ENCODE peak calls at places on chromosome 21, in six cellular contexts. One of them, this sample, is unnamed.

GRCh38 chr21:44800103-44800502 is 1.5 kb downstream of the UBE2G2 start:
- DNase-seq in thoracic aorta: no peak
- DNase-seq in GM13976: no peak
- DNase-seq in AG09309: no peak
- DNase-seq in cardiac muscle cell: peak
- DNase-seq in dorsolateral prefrontal cortex: no peak
- DNase-seq in this sample: no peak

GRCh38 chr21:36209626-36210171 is 53.1 kb downstream of the DOP1B start:
- DNase-seq in thoracic aorta: no peak
- DNase-seq in GM13976: peak
- DNase-seq in AG09309: peak
- DNase-seq in cardiac muscle cell: peak
- DNase-seq in dorsolateral prefrontal cortex: peak
- DNase-seq in this sample: peak

GRCh38 chr21:36709868-36710728 is 11.2 kb downstream of the SIM2 start:
- DNase-seq in thoracic aorta: no peak
- DNase-seq in GM13976: peak
- DNase-seq in AG09309: no peak
- DNase-seq in cardiac muscle cell: no peak
- DNase-seq in dorsolateral prefrontal cortex: no peak
- DNase-seq in this sample: no peak

GRCh38 chr21:32256873-32257620 is 21.8 kb downstream of the MIS18A start:
- DNase-seq in thoracic aorta: peak
- DNase-seq in GM13976: no peak
- DNase-seq in AG09309: peak
- DNase-seq in cardiac muscle cell: peak
- DNase-seq in dorsolateral prefrontal cortex: peak
- DNase-seq in this sample: no peak

GRCh38 chr21:43957629-43958362 is 54.3 kb upstream of the TRAPPC10 start:
- DNase-seq in thoracic aorta: no peak
- DNase-seq in GM13976: peak
- DNase-seq in AG09309: no peak
- DNase-seq in cardiac muscle cell: no peak
- DNase-seq in dorsolateral prefrontal cortex: no peak
- DNase-seq in this sample: peak

GRCh38 chr21:35086357-35086756 is 37.3 kb upstream of the RUNX1 start:
- DNase-seq in thoracic aorta: no peak
- DNase-seq in GM13976: no peak
- DNase-seq in AG09309: no peak
- DNase-seq in cardiac muscle cell: no peak
- DNase-seq in dorsolateral prefrontal cortex: no peak
- DNase-seq in this sample: no peak

GRCh38 chr21:30251781-30252180 is 31.0 kb downstream of the KRTAP24-1 start:
- DNase-seq in thoracic aorta: no peak
- DNase-seq in GM13976: no peak
- DNase-seq in AG09309: no peak
- DNase-seq in cardiac muscle cell: no peak
- DNase-seq in dorsolateral prefrontal cortex: no peak
- DNase-seq in this sample: no peak

GRCh38 chr21:15472108-15472507 is 257.7 kb upstream of the USP25 start:
- DNase-seq in thoracic aorta: no peak
- DNase-seq in GM13976: no peak
- DNase-seq in AG09309: no peak
- DNase-seq in cardiac muscle cell: no peak
- DNase-seq in dorsolateral prefrontal cortex: no peak
- DNase-seq in this sample: no peak

GRCh38 chr21:38048241-38048640 is 132.0 kb upstream of the KCNJ6 start:
- DNase-seq in thoracic aorta: no peak
- DNase-seq in GM13976: no peak
- DNase-seq in AG09309: no peak
- DNase-seq in cardiac muscle cell: no peak
- DNase-seq in dorsolateral prefrontal cortex: no peak
- DNase-seq in this sample: no peak

GRCh38 chr21:39082656-39083376 is 100.4 kb downstream of the PSMG1 start:
- DNase-seq in thoracic aorta: no peak
- DNase-seq in GM13976: no peak
- DNase-seq in AG09309: no peak
- DNase-seq in cardiac muscle cell: no peak
- DNase-seq in dorsolateral prefrontal cortex: no peak
- DNase-seq in this sample: no peak

GRCh38 chr21:29302340-29302991 is 3.7 kb downstream of the BACH1 start:
- DNase-seq in thoracic aorta: no peak
- DNase-seq in GM13976: no peak
- DNase-seq in AG09309: no peak
- DNase-seq in cardiac muscle cell: peak
- DNase-seq in dorsolateral prefrontal cortex: no peak
- DNase-seq in this sample: no peak

GRCh38 chr21:39525601-39526000 is 73.8 kb downstream of the SH3BGR start:
- DNase-seq in thoracic aorta: no peak
- DNase-seq in GM13976: no peak
- DNase-seq in AG09309: no peak
- DNase-seq in cardiac muscle cell: no peak
- DNase-seq in dorsolateral prefrontal cortex: no peak
- DNase-seq in this sample: no peak

GRCh38 chr21:45175326-45176085 is 101.1 kb downstream of the ADARB1 start:
- DNase-seq in thoracic aorta: no peak
- DNase-seq in GM13976: no peak
- DNase-seq in AG09309: no peak
- DNase-seq in cardiac muscle cell: no peak
- DNase-seq in dorsolateral prefrontal cortex: no peak
- DNase-seq in this sample: no peak

GRCh38 chr21:18937337-18937736 is 533.8 kb upstream of the TMPRSS15 start:
- DNase-seq in thoracic aorta: no peak
- DNase-seq in GM13976: no peak
- DNase-seq in AG09309: no peak
- DNase-seq in cardiac muscle cell: no peak
- DNase-seq in dorsolateral prefrontal cortex: no peak
- DNase-seq in this sample: no peak

DNA sequence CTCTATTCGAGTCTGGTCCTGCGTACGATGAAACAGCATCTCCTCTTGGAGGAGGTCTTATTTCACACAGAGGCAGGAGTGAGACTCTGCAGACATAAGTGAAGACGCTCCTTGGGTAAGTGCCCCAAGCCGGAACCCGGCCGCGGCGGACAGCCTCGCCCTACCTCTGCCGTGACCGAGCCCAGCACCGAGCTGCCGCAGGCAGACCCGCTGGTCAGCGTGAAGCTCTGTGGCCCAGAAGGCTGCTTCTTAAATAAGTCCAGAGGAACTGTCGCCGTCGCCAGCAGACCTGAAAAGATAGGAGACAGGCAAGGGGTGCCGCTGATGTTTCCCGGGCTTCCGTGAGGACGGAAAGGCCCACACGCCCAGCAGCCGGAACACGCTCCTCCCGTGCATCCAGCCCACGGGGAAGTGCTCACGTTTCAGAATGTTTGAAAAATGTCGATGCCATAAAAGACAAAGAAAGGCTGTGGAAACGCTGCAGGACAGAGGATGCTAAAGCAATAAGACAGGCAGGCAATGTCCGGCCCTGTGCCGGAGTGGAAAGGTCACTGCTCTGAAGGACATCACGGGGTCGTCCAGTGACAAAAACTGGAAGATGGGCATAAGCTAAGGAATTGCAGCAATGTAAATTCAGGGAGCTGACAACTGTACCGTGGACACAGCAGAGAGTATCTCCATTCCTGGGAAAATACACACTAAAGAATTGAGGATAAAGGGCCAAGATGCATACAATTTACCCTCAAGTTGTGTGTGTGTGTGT is 28.5 kb upstream of the PRDM15 start:
- DNase-seq in thoracic aorta: no peak
- DNase-seq in GM13976: no peak
- DNase-seq in AG09309: no peak
- DNase-seq in cardiac muscle cell: no peak
- DNase-seq in dorsolateral prefrontal cortex: no peak
- DNase-seq in this sample: no peak
- TF ChIP-seq CTCF in thoracic aorta: no peak
- TF ChIP-seq CTCF in GM13976: no peak
- TF ChIP-seq CTCF in AG09309: no peak
- TF ChIP-seq CTCF in cardiac muscle cell: no peak
- TF ChIP-seq CTCF in dorsolateral prefrontal cortex: no peak
- TF ChIP-seq CTCF in this sample: no peak

DNA sequence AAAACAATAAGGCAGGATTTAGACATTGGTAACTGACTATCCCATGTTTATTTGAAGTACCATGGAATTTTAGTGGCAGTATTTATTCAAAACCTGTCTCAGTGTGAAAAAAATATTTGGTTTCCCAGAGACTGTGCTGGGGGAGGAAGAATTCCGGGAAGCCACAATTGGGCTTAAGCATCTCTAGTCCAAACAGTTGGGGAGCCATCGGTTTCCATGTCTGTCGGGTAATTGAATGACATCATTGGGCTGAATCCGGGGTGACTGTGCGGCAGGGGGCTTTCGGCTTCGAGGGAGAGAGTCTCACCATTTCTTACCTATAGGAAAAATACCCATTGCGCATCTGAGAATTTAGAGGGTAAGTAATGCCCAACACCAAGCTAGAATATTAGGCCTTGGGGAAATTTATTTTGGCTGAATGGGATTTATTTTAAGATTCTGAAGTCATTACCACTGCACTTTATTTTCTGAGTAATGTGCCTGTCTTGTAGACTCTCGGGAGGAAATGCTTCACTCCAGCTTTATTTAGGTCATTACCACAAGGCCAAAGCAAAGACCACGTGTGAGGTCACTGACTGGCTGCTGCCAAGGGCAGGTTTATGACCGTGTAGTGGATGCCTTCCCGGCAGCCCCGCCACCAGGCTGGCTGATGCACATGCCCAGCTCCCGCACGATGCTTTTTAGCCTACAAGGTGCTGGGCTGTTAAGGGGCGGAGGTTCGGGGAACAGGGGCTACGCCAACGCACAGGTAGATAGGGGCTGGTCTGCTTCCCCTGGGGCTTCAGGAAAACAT is 23.1 kb upstream of the UMODL1 start:
- DNase-seq in thoracic aorta: peak
- DNase-seq in GM13976: no peak
- DNase-seq in AG09309: peak
- DNase-seq in cardiac muscle cell: no peak
- DNase-seq in dorsolateral prefrontal cortex: no peak
- DNase-seq in this sample: no peak
- TF ChIP-seq CTCF in thoracic aorta: no peak
- TF ChIP-seq CTCF in GM13976: no peak
- TF ChIP-seq CTCF in AG09309: no peak
- TF ChIP-seq CTCF in cardiac muscle cell: no peak
- TF ChIP-seq CTCF in dorsolateral prefrontal cortex: no peak
- TF ChIP-seq CTCF in this sample: no peak

GRCh38 chr21:34073749-34074282 is 438 bp downstream of the MRPS6 start:
- DNase-seq in thoracic aorta: no peak
- DNase-seq in GM13976: peak
- DNase-seq in AG09309: no peak
- DNase-seq in cardiac muscle cell: peak
- DNase-seq in dorsolateral prefrontal cortex: peak
- DNase-seq in this sample: peak

GRCh38 chr21:34072145-34073031 is 990 bp upstream of the MRPS6 start:
- DNase-seq in thoracic aorta: no peak
- DNase-seq in GM13976: no peak
- DNase-seq in AG09309: no peak
- DNase-seq in cardiac muscle cell: no peak
- DNase-seq in dorsolateral prefrontal cortex: peak
- DNase-seq in this sample: no peak

GRCh38 chr21:34074283-34075098 is 1.1 kb downstream of the MRPS6 start:
- DNase-seq in thoracic aorta: no peak
- DNase-seq in GM13976: no peak
- DNase-seq in AG09309: no peak
- DNase-seq in cardiac muscle cell: peak
- DNase-seq in dorsolateral prefrontal cortex: no peak
- DNase-seq in this sample: no peak

GRCh38 chr21:34071683-34072082 is 1.7 kb upstream of the MRPS6 start:
- DNase-seq in thoracic aorta: no peak
- DNase-seq in GM13976: no peak
- DNase-seq in AG09309: no peak
- DNase-seq in cardiac muscle cell: no peak
- DNase-seq in dorsolateral prefrontal cortex: no peak
- DNase-seq in this sample: no peak

GRCh38 chr21:34073032-34073748 is at the start of the genes MRPS6 and SLC5A3:
- DNase-seq in thoracic aorta: peak
- DNase-seq in GM13976: peak
- DNase-seq in AG09309: peak
- DNase-seq in cardiac muscle cell: peak
- DNase-seq in dorsolateral prefrontal cortex: peak
- DNase-seq in this sample: peak
- TF ChIP-seq CTCF in thoracic aorta: no peak
- TF ChIP-seq CTCF in GM13976: peak
- TF ChIP-seq CTCF in AG09309: no peak
- TF ChIP-seq CTCF in cardiac muscle cell: no peak
- TF ChIP-seq CTCF in dorsolateral prefrontal cortex: peak
- TF ChIP-seq CTCF in this sample: no peak

GRCh38 chr21:46284722-46285121 is 689 bp downstream of the MCM3AP start:
- DNase-seq in thoracic aorta: no peak
- DNase-seq in GM13976: no peak
- DNase-seq in AG09309: no peak
- DNase-seq in cardiac muscle cell: no peak
- DNase-seq in dorsolateral prefrontal cortex: no peak
- DNase-seq in this sample: no peak

GRCh38 chr21:46285206-46285661 is at the start of gene MCM3AP:
- DNase-seq in thoracic aorta: no peak
- DNase-seq in GM13976: no peak
- DNase-seq in AG09309: no peak
- DNase-seq in cardiac muscle cell: no peak
- DNase-seq in dorsolateral prefrontal cortex: no peak
- DNase-seq in this sample: no peak

GRCh38 chr21:46287541-46287940 is 1.4 kb downstream of the YBEY start:
- DNase-seq in thoracic aorta: no peak
- DNase-seq in GM13976: no peak
- DNase-seq in AG09309: no peak
- DNase-seq in cardiac muscle cell: no peak
- DNase-seq in dorsolateral prefrontal cortex: no peak
- DNase-seq in this sample: no peak

GRCh38 chr21:46286668-46286982 is 483 bp downstream of the YBEY start:
- DNase-seq in thoracic aorta: no peak
- DNase-seq in GM13976: no peak
- DNase-seq in AG09309: no peak
- DNase-seq in cardiac muscle cell: no peak
- DNase-seq in dorsolateral prefrontal cortex: no peak
- DNase-seq in this sample: no peak

DNA sequence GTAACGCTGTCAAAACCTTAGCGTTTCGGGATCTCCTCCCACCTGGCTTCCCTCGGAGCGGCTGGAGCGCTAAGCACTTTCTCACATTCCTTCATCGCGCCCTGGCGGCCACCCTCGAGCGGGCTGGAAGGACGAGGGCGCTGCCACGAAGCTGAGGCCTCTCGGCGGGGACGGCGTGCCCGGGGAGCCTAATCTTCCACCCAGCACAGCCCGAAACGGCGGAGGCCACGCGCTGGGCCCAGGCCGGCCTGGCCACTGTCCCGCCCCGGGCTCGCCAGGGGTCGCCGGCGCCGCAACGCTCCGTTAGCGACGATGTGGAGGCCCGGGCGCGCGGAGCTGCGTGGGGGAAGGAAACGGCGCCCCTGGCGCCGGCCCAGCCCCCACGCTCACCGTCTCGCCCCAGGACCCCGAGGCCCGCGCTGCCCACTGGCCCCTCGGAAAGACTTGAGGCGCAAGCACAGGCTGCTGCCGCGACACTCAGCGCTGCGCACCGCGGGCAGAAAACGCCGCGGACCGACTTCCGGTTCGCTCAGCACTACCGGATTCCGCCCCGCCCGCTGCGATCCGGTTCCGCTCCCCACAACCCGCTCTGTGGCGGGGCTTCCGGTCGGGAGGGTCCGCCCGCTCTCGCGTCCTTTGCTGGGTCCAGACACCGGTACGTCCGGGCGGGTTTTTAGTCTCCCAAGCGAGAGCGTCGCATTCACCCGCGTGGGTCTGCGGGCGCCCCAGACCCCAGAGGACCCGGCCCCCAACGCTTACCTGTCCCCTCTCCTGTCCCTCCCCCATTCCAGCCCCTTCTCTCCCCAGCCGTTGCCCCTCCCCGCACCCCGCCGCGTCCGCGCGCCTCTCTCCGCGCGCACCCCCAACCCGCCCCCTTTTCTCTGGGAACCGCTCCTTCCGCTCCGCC is at the start of gene YBEY:
- DNase-seq in thoracic aorta: peak
- DNase-seq in GM13976: peak
- DNase-seq in AG09309: peak
- DNase-seq in cardiac muscle cell: peak
- DNase-seq in dorsolateral prefrontal cortex: peak
- DNase-seq in this sample: peak
- TF ChIP-seq CTCF in thoracic aorta: peak
- TF ChIP-seq CTCF in GM13976: peak
- TF ChIP-seq CTCF in AG09309: peak
- TF ChIP-seq CTCF in cardiac muscle cell: peak
- TF ChIP-seq CTCF in dorsolateral prefrontal cortex: peak
- TF ChIP-seq CTCF in this sample: peak